ENCODE peak calls at places on chromosomes 1 and 21, in six cellular contexts. U is lower lobe of right lung; S is right cardiac atrium; K is left cardiac atrium; X is right lobe of liver; O is activated CD8-positive, alpha-beta T cell treated with anti-CD3 and anti-CD28 coated beads for 36 hours. B is an unnamed sample.

GRCh38 chr1:2248127-2248826 is 20.2 kb downstream of the SKI start:
- ATAC-seq in U (peak), S (no peak), K (no peak), X (peak), O (no peak), B (no peak)

GRCh38 chr1:222916067-222916466 is 101.2 kb downstream of the DISP1 start:
- ATAC-seq in U (no peak), S (no peak), K (no peak), X (no peak), O (no peak), B (no peak)

GRCh38 chr1:59125711-59126320 is 171.1 kb upstream of the FGGY start:
- ATAC-seq in U (no peak), S (no peak), K (no peak), X (no peak), O (peak), B (no peak)

GRCh38 chr1:6486433-6487011 is 4.9 kb downstream of the PLEKHG5 start:
- ATAC-seq in U (peak), S (peak), K (peak), X (peak), O (peak), B (peak)

GRCh38 chr1:6260961-6261614 is at the start of gene GPR153:
- ATAC-seq in U (peak), S (peak), K (peak), X (peak), O (peak), B (peak)

GRCh38 chr1:5949074-5949760 is 43.0 kb downstream of the NPHP4 start:
- ATAC-seq in U (no peak), S (no peak), K (no peak), X (peak), O (no peak), B (no peak)

GRCh38 chr1:161287482-161288054 is 22.2 kb downstream of the MPZ start:
- ATAC-seq in U (no peak), S (no peak), K (no peak), X (no peak), O (no peak), B (no peak)

GRCh38 chr1:47416319-47417128 is 439 bp downstream of the FOXE3 start:
- ATAC-seq in U (peak), S (no peak), K (no peak), X (no peak), O (peak), B (no peak)

GRCh38 chr1:178520803-178521202 is 7.9 kb downstream of the TEX35 start:
- ATAC-seq in U (no peak), S (no peak), K (no peak), X (peak), O (no peak), B (no peak)

GRCh38 chr1:17194133-17194475 is 10.8 kb upstream of the PADI1 start:
- ATAC-seq in U (no peak), S (no peak), K (no peak), X (no peak), O (no peak), B (no peak)

GRCh38 chr1:43565600-43566360 is 35.1 kb downstream of the PTPRF start:
- ATAC-seq in U (peak), S (peak), K (peak), X (peak), O (peak), B (peak)

GRCh38 chr1:199173356-199173755 is 534.5 kb downstream of the PTPRC start:
- ATAC-seq in U (peak), S (no peak), K (peak), X (no peak), O (peak), B (no peak)

GRCh38 chr1:33272930-33273329 is 16.6 kb downstream of the ZNF362 start:
- ATAC-seq in U (no peak), S (no peak), K (no peak), X (no peak), O (no peak), B (no peak)

GRCh38 chr1:160162936-160163335 is 11.5 kb downstream of the ATP1A4 start:
- ATAC-seq in U (no peak), S (no peak), K (no peak), X (peak), O (no peak), B (no peak)

GRCh38 chr21:44428281-44428942 is 26.9 kb upstream of the LRRC3 start:
- ATAC-seq in U (peak), S (no peak), K (no peak), X (peak), O (peak), B (no peak)

GRCh38 chr1:160665330-160666078 is 18.7 kb upstream of the SLAMF1 start:
- ATAC-seq in U (peak), S (peak), K (peak), X (peak), O (peak), B (peak)

GRCh38 chr1:89198081-89198480 is 661 bp downstream of the GBP4 start:
- ATAC-seq in U (no peak), S (peak), K (no peak), X (no peak), O (peak), B (no peak)

GRCh38 chr1:185421485-185422100 is 104.5 kb upstream of the IVNS1ABP start:
- ATAC-seq in U (no peak), S (no peak), K (no peak), X (no peak), O (peak), B (no peak)

GRCh38 chr1:147853391-147853790 is 49.2 kb upstream of the GJA8 start:
- ATAC-seq in U (no peak), S (no peak), K (no peak), X (no peak), O (no peak), B (no peak)

GRCh38 chr1:28119576-28119975 is 31.2 kb upstream of the EYA3 start:
- ATAC-seq in U (no peak), S (no peak), K (no peak), X (no peak), O (no peak), B (no peak)

GRCh38 chr1:209673631-209674417 is 1.4 kb upstream of the G0S2 start:
- ATAC-seq in U (peak), S (peak), K (peak), X (peak), O (no peak), B (peak)

GRCh38 chr1:226738995-226739695 is at the start of gene ITPKB:
- ATAC-seq in U (peak), S (peak), K (peak), X (peak), O (peak), B (peak)

GRCh38 chr1:50656931-50657330 is 233.7 kb upstream of the DMRTA2 start:
- ATAC-seq in U (no peak), S (no peak), K (no peak), X (no peak), O (no peak), B (no peak)

GRCh38 chr1:17225140-17225539 is 20.2 kb downstream of the PADI1 start:
- ATAC-seq in U (no peak), S (no peak), K (no peak), X (no peak), O (no peak), B (no peak)

GRCh38 chr1:941588-942383 is 17.3 kb downstream of the NOC2L start:
- ATAC-seq in U (peak), S (peak), K (peak), X (peak), O (peak), B (peak)

GRCh38 chr1:244354810-244355278 is 96.9 kb downstream of the ADSS2 start:
- ATAC-seq in U (no peak), S (no peak), K (no peak), X (no peak), O (peak), B (no peak)

GRCh38 chr1:57254006-57254405 is 169.9 kb downstream of the DAB1 start:
- ATAC-seq in U (no peak), S (no peak), K (no peak), X (no peak), O (no peak), B (no peak)

GRCh38 chr1:19750101-19750881 is 49.4 kb downstream of the TMCO4 start:
- ATAC-seq in U (no peak), S (peak), K (no peak), X (no peak), O (no peak), B (no peak)

GRCh38 chr1:2544875-2545638 is 11.1 kb upstream of the TNFRSF14 start:
- ATAC-seq in U (no peak), S (no peak), K (no peak), X (no peak), O (no peak), B (no peak)

GRCh38 chr1:116724765-116725375 is 29.4 kb upstream of the CD2 start:
- ATAC-seq in U (peak), S (no peak), K (no peak), X (peak), O (peak), B (no peak)

GRCh38 chr1:48030696-48031365 is 33.6 kb upstream of the TRABD2B start:
- ATAC-seq in U (no peak), S (no peak), K (no peak), X (peak), O (no peak), B (no peak)

GRCh38 chr1:34681481-34682451 is 73.1 kb upstream of the GJB5 start:
- ATAC-seq in U (peak), S (no peak), K (no peak), X (peak), O (peak), B (no peak)

GRCh38 chr1:110481968-110482623 is 31.1 kb downstream of the PROK1 start:
- ATAC-seq in U (peak), S (peak), K (no peak), X (no peak), O (no peak), B (no peak)

GRCh38 chr1:207938016-207938415 is 27.1 kb upstream of the CD34 start:
- ATAC-seq in U (peak), S (peak), K (peak), X (peak), O (no peak), B (no peak)

GRCh38 chr1:66211521-66211920 is 322.4 kb upstream of the SGIP1 start:
- ATAC-seq in U (no peak), S (no peak), K (no peak), X (no peak), O (no peak), B (no peak)

GRCh38 chr21:34157456-34158025 is 84.2 kb downstream of the MRPS6 start:
- ATAC-seq in U (no peak), S (no peak), K (no peak), X (peak), O (no peak), B (no peak)

GRCh38 chr1:114668784-114669561 is 876 bp downstream of the DENND2C start:
- ATAC-seq in U (no peak), S (no peak), K (no peak), X (no peak), O (no peak), B (no peak)